ENCODE peak calls at places on chromosomes 1 and 21, in four cellular contexts. C, K, R and N are unnamed samples.

GRCh38 chr1:4598561-4598960 is 55.8 kb upstream of the AJAP1 start:
- DNase-seq in C (no peak), K (no peak), R (peak; percentile 25), N (no peak)

GRCh38 chr1:156126701-156127534 is 12.4 kb downstream of the LMNA start:
- DNase-seq in C (peak; percentile 52), K (peak; percentile 55), R (no peak), N (no peak)

GRCh38 chr1:19477284-19478240 is 7.8 kb downstream of the CAPZB start:
- DNase-seq in C (no peak), K (no peak), R (no peak), N (no peak)

GRCh38 chr1:55334797-55335196 is 119.6 kb upstream of the USP24 start:
- DNase-seq in C (no peak), K (no peak), R (no peak), N (no peak)

GRCh38 chr1:153833171-153833570 is 58.0 kb downstream of the SLC27A3 start:
- DNase-seq in C (no peak), K (no peak), R (no peak), N (no peak)

GRCh38 chr1:6519935-6520621 is 28.6 kb upstream of the PLEKHG5 start:
- DNase-seq in C (peak; percentile 72), K (no peak), R (no peak), N (peak; percentile 31)

GRCh38 chr1:168845083-168845650 is 116.2 kb upstream of the DPT start:
- DNase-seq in C (no peak), K (no peak), R (no peak), N (no peak)

GRCh38 chr1:165900576-165901380 is 73.4 kb downstream of the UCK2 start:
- DNase-seq in C (no peak), K (no peak), R (no peak), N (no peak)

GRCh38 chr1:63634471-63634870 is 41.3 kb downstream of the PGM1 start:
- DNase-seq in C (no peak), K (no peak), R (no peak), N (no peak)

GRCh38 chr1:64505944-64506658 is 36.2 kb downstream of the CACHD1 start:
- DNase-seq in C (no peak), K (no peak), R (no peak), N (no peak)

GRCh38 chr1:153363641-153364040 is 6.0 kb downstream of the S100A9 start:
- DNase-seq in C (peak; percentile 32), K (no peak), R (no peak), N (no peak)

GRCh38 chr21:29613021-29613420 is 314.3 kb downstream of the BACH1 start:
- DNase-seq in C (no peak), K (no peak), R (no peak), N (no peak)

GRCh38 chr1:196030455-196030854 is 577.8 kb downstream of the KCNT2 start:
- DNase-seq in C (no peak), K (no peak), R (no peak), N (no peak)

GRCh38 chr1:35369922-35370671 is 101.6 kb downstream of the ZMYM4 start:
- DNase-seq in C (no peak), K (no peak), R (no peak), N (peak; percentile 9)

GRCh38 chr1:118992868-118993711 is 4.9 kb upstream of the TBX15 start:
- DNase-seq in C (no peak), K (no peak), R (no peak), N (no peak)

GRCh38 chr1:155218854-155219591 is 10.5 kb downstream of the MTX1 start:
- DNase-seq in C (peak; percentile 53), K (no peak), R (no peak), N (peak; percentile 73)

GRCh38 chr1:53947172-53947835 is 1.2 kb downstream of the LRRC42 start:
- DNase-seq in C (no peak), K (no peak), R (no peak), N (no peak)

GRCh38 chr1:47558601-47559593 is 121.1 kb downstream of the FOXD2 start:
- DNase-seq in C (no peak), K (no peak), R (no peak), N (no peak)

GRCh38 chr1:1206376-1207253 is at the start of gene TNFRSF18:
- DNase-seq in C (no peak), K (no peak), R (no peak), N (no peak)

GRCh38 chr1:236854602-236854978 is 59.5 kb downstream of the MTR start:
- DNase-seq in C (peak; percentile 68), K (no peak), R (no peak), N (no peak)

GRCh38 chr1:71031426-71031825 is 16.2 kb downstream of the PTGER3 start:
- DNase-seq in C (peak; percentile 90), K (no peak), R (no peak), N (no peak)

GRCh38 chr1:108314815-108315214 is 70.9 kb upstream of the NBPF4 start:
- DNase-seq in C (no peak), K (no peak), R (no peak), N (no peak)

GRCh38 chr1:158819461-158820443 is 11.4 kb upstream of the MNDA start:
- DNase-seq in C (no peak), K (no peak), R (no peak), N (no peak)